ENCODE peak calls at places on chromosomes 3 and 15, in four cellular contexts. One of them, this sample, is unnamed.

GRCh38 chr15:80452166-80452565 is 48.0 kb downstream of the ARNT2 start:
- DNase-seq in left ventricle myocardium superior: no peak
- DNase-seq in GM20000: no peak
- DNase-seq in NCI-H345: peak
- DNase-seq in this sample: no peak

GRCh38 chr3:97658670-97659285 is 105.8 kb upstream of the ARL6 start:
- DNase-seq in GM20000: peak
- DNase-seq in NCI-H345: peak
- DNase-seq in left ventricle myocardium superior: no peak
- DNase-seq in this sample: peak

GRCh38 chr15:60116456-60117089 is 112.5 kb downstream of the FOXB1 start:
- DNase-seq in GM20000: no peak
- DNase-seq in NCI-H345: no peak
- DNase-seq in left ventricle myocardium superior: no peak
- DNase-seq in this sample: no peak

GRCh38 chr3:178343433-178344038 is 192.7 kb upstream of the KCNMB2 start:
- DNase-seq in GM20000: no peak
- DNase-seq in NCI-H345: no peak
- DNase-seq in left ventricle myocardium superior: no peak
- DNase-seq in this sample: no peak

GRCh38 chr3:161081675-161082462 is 23.3 kb downstream of the B3GALNT1 start:
- DNase-seq in left ventricle myocardium superior: peak
- DNase-seq in GM20000: peak
- DNase-seq in NCI-H345: no peak
- DNase-seq in this sample: no peak

GRCh38 chr3:140420621-140421357 is 257.1 kb upstream of the TRIM42 start:
- DNase-seq in left ventricle myocardium superior: no peak
- DNase-seq in GM20000: no peak
- DNase-seq in NCI-H345: no peak
- DNase-seq in this sample: peak

GRCh38 chr15:99981223-99981647 is 248.0 kb upstream of the LYSMD4 start:
- DNase-seq in GM20000: no peak
- DNase-seq in left ventricle myocardium superior: no peak
- DNase-seq in NCI-H345: no peak
- DNase-seq in this sample: no peak

GRCh38 chr15:94576889-94577533 is 345.6 kb downstream of the MCTP2 start:
- DNase-seq in GM20000: peak
- DNase-seq in left ventricle myocardium superior: no peak
- DNase-seq in NCI-H345: peak
- DNase-seq in this sample: no peak

GRCh38 chr3:52403271-52403841 is 41.5 kb downstream of the SEMA3G start:
- DNase-seq in GM20000: no peak
- DNase-seq in left ventricle myocardium superior: peak
- DNase-seq in NCI-H345: no peak
- DNase-seq in this sample: no peak

GRCh38 chr15:99997112-99997651 is 263.9 kb upstream of the LYSMD4 start:
- DNase-seq in left ventricle myocardium superior: no peak
- DNase-seq in GM20000: no peak
- DNase-seq in NCI-H345: no peak
- DNase-seq in this sample: no peak